ENCODE peak calls at places on chromosomes 1 and 21, in seven cellular contexts. J is heart right ventricle; G is neuronal stem cell; X is breast epithelium; Y is GM23248; N is CD8-positive, alpha-beta memory T cell; V is neural progenitor cell. C is an unnamed sample. For H3K4me1, the result is how much of the 10 kb centered on the place peaks cover.

GRCh38 chr1:197786280-197786679 is 11.0 kb upstream of the DENND1B start:
- DNase-seq in J (no peak), G (no peak), X (no peak), Y (peak), N (no peak), V (no peak), C (no peak)

GRCh38 chr1:182061597-182061996 is at the start of gene ZNF648:
- DNase-seq in J (no peak), G (no peak), X (no peak), Y (peak), N (no peak), V (peak), C (no peak)

GRCh38 chr1:168759077-168759476 is 30.1 kb upstream of the DPT start:
- DNase-seq in J (no peak), G (no peak), X (no peak), Y (no peak), N (no peak), V (no peak), C (no peak)

GRCh38 chr21:15414057-15414456 is 315.7 kb upstream of the USP25 start:
- DNase-seq in J (no peak), G (no peak), X (no peak), Y (no peak), N (no peak), V (no peak), C (no peak)

GRCh38 chr1:236907205-236907604 is 97.0 kb downstream of the MT1HL1 start:
- DNase-seq in J (no peak), G (no peak), X (no peak), Y (no peak), N (no peak), V (peak), C (no peak)

GRCh38 chr1:223709598-223709997 is 2.7 kb upstream of the CAPN2 start:
- DNase-seq in J (no peak), G (no peak), X (no peak), Y (peak), N (no peak), V (no peak), C (no peak)

GRCh38 chr1:96364576-96364975 is 357.0 kb upstream of the PTBP2 start:
- DNase-seq in J (no peak), G (no peak), X (no peak), Y (peak), N (no peak), V (no peak), C (no peak)

GRCh38 chr1:43932786-43933385 is 715 bp upstream of the ARTN start:
- DNase-seq in J (no peak), G (no peak), X (no peak), Y (peak), N (no peak), V (no peak), C (no peak)

GRCh38 chr21:42375141-42375905 is 9.0 kb upstream of the TFF1 start:
- DNase-seq in J (no peak), G (no peak), X (no peak), Y (no peak), N (peak), V (peak), C (no peak)

GRCh38 chr1:242828199-242828598 is 303.7 kb upstream of the PLD5 start:
- DNase-seq in J (no peak), G (no peak), X (no peak), Y (no peak), N (no peak), V (peak), C (no peak)

GRCh38 chr1:92079441-92079840 is 704 bp upstream of the BTBD8 start:
- DNase-seq in J (no peak), G (no peak), X (no peak), Y (no peak), N (no peak), V (no peak), C (no peak)

GRCh38 chr1:93446837-93447451 is 974 bp upstream of the FNBP1L start:
- DNase-seq in J (no peak), G (no peak), X (no peak), Y (peak), N (no peak), V (no peak), C (peak)

GRCh38 chr21:43590220-43590619 is 69.1 kb downstream of the HSF2BP start:
- DNase-seq in J (no peak), G (no peak), X (no peak), Y (peak), N (no peak), V (no peak), C (no peak)

GRCh38 chr1:53470155-53470554 is 11.0 kb downstream of the DMRTB1 start:
- DNase-seq in J (peak), G (peak), X (no peak), Y (peak), N (no peak), V (peak), C (no peak)

GRCh38 chr1:64865105-64865757 is 101.1 kb downstream of the JAK1 start:
- DNase-seq in J (no peak), G (no peak), X (no peak), Y (no peak), N (no peak), V (no peak), C (no peak)

GRCh38 chr1:56411484-56412180 is 167.7 kb downstream of the PLPP3 start:
- DNase-seq in J (peak), G (no peak), X (no peak), Y (peak), N (no peak), V (no peak), C (no peak)

GRCh38 chr1:24047101-24047459 is 64.9 kb downstream of the MYOM3 start:
- DNase-seq in J (no peak), G (no peak), X (no peak), Y (peak), N (no peak), V (no peak), C (no peak)

GRCh38 chr1:76547916-76548315 is 319.4 kb upstream of the ST6GALNAC5 start:
- DNase-seq in J (no peak), G (no peak), X (no peak), Y (no peak), N (no peak), V (peak), C (no peak)

GRCh38 chr1:119314001-119314796 is 54.4 kb upstream of the HAO2 start:
- DNase-seq in J (no peak), G (no peak), X (no peak), Y (peak), N (no peak), V (no peak), C (no peak)

GRCh38 chr1:95048332-95048731 is 24.4 kb downstream of the ALG14 start:
- DNase-seq in J (no peak), G (no peak), X (no peak), Y (peak), N (no peak), V (no peak), C (no peak)

GRCh38 chr1:87362834-87363426 is 34.2 kb downstream of the LMO4 start:
- DNase-seq in J (no peak), G (no peak), X (no peak), Y (peak), N (no peak), V (no peak), C (no peak)

GRCh38 chr1:189708674-189709073 is 769.0 kb downstream of the BRINP3 start:
- DNase-seq in J (no peak), G (no peak), X (no peak), Y (no peak), N (no peak), V (peak), C (no peak)

DNA sequence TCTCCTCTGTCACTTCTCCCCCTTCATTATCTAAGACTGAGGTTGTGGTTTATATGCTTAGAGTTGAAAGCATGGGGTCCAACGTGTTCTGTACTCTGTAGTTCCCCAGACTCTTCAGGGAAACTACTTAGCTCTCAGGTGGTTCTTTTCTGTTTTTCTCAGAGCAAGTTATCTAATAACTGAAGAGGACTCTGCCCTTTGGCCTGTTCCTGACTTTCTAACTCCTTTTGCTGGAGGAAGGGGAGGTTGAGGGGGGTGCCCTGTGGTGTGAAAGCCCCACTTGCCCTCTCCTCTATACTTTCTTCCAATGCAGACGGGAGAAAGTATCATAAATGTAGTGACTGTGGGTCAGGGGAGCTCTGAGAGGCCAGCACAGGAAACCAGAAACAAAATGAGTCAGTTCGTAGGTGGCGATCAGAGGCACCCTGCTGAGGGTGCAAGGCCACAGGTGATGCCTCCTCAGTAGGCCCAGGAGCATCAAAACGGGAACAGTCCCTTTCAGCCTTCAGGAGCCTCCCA is 5.0 kb downstream of the SLC25A44 start:
- DNase-seq in J (no peak), G (no peak), X (no peak), Y (no peak), N (no peak), V (no peak), C (no peak)
- H3K4me1 ChIP-seq in J (half or more), G (under half), X (under half), Y (under half), N (under half), V (under half), C (under half)

DNA sequence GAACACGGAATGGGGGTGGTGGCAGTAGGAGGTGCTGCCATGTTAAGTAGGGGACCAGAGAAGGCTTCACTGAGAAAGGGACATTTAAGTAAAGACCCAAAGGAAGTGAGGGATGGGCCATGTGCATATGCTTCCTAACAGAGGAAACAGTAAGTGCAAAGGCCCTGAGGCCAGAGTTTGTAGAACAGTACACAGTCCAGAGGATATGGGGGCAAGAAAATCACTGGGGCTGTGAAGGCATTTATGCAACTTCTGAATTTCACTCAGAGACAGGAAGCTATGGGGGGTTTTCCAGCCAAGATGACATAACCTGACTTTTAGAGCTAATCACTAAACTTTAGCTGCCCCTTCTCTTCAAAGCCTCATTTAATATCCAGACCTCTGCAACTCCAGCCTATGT is 202.5 kb upstream of the EDN2 start:
- DNase-seq in J (no peak), G (no peak), X (no peak), Y (no peak), N (no peak), V (no peak), C (no peak)
- H3K4me1 ChIP-seq in J (half or more), G (under half), X (under half), Y (under half), N (under half), V (under half), C (under half)

DNA sequence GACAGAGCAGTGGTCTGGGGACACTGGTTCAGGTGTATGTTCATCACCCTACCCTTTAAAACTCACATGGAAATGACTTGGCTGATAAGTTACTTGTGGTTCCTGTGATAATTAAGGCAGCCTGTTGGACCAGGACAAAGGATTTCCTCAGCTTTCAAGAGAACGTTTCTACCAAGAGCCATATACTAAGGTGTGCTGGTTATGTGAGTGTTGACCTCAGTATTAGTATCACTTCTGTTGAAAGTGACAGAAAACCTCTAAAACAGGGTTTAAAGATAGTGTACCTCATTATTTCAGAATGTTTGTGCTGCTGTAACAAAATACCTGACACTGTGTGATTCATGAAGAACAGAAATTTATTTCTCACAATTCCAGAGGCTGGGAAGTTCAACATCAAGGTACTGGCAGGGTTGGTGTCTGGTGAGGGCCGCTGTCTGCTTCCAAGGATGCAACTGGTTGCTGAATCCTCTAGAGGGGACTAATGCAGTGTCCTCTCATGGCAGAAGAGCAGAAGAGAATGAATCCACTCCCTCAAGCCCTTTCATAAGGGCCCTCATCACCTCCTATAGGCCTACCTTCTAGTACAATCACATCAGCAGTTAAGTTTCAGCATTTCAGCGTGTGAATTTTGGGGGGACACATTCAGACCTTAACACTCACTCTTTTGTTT is 54.9 kb downstream of the UCK2 start:
- DNase-seq in J (no peak), G (no peak), X (no peak), Y (no peak), N (no peak), V (no peak), C (no peak)
- H3K4me1 ChIP-seq in J (under half), G (under half), X (under half), Y (under half), N (under half), V (under half), C (under half)

DNA sequence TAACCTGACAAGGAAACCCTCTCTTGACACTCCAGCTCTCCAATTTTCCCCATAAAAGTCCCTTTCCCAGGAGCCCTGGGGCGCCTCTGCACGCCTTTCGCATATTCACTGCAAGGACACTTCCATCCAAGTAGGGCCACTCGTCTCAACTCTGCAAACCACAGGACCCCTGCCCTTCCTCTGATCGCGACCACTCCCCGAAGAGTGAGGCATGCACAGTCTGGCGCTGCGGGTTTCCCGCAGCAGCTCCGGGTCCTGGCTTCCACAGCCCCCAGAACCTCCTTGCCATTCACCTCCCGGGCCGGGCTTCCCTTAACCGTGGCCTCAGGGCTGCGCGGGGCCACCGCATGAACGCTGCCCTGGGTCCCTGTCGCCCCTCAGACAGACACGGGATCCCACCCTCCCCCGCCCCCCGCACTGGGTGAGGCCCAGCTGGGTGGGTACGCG is 399 bp downstream of the ETV3 start:
- DNase-seq in J (no peak), G (no peak), X (no peak), Y (peak), N (no peak), V (peak), C (no peak)
- H3K4me1 ChIP-seq in J (under half), G (under half), X (under half), Y (under half), N (half or more), V (under half), C (under half)

GRCh38 chr1:2232255-2232915 is 4.3 kb downstream of the SKI start:
- DNase-seq in J (no peak), G (no peak), X (no peak), Y (peak), N (no peak), V (no peak), C (no peak)
- H3K4me1 ChIP-seq in J (half or more), G (under half), X (under half), Y (under half), N (half or more), V (under half), C (under half)

GRCh38 chr1:205449254-205449749 is 6.5 kb downstream of the BLACAT1 start:
- DNase-seq in J (no peak), G (no peak), X (no peak), Y (no peak), N (no peak), V (peak), C (no peak)

GRCh38 chr1:205451202-205451601 is 4.6 kb downstream of the BLACAT1 start:
- DNase-seq in J (no peak), G (no peak), X (no peak), Y (no peak), N (no peak), V (peak), C (no peak)

GRCh38 chr1:205450448-205450847 is 5.4 kb downstream of the BLACAT1 start:
- DNase-seq in J (no peak), G (no peak), X (no peak), Y (no peak), N (no peak), V (peak), C (no peak)

GRCh38 chr1:205448540-205449253 is 7.1 kb downstream of the BLACAT1 start:
- DNase-seq in J (no peak), G (no peak), X (no peak), Y (no peak), N (no peak), V (peak), C (no peak)

GRCh38 chr1:205449750-205450443 is 5.9 kb downstream of the BLACAT1 start:
- DNase-seq in J (no peak), G (no peak), X (no peak), Y (peak), N (no peak), V (peak), C (peak)
- H3K4me1 ChIP-seq in J (under half), G (half or more), X (under half), Y (under half), N (under half), V (half or more), C (under half)

DNA sequence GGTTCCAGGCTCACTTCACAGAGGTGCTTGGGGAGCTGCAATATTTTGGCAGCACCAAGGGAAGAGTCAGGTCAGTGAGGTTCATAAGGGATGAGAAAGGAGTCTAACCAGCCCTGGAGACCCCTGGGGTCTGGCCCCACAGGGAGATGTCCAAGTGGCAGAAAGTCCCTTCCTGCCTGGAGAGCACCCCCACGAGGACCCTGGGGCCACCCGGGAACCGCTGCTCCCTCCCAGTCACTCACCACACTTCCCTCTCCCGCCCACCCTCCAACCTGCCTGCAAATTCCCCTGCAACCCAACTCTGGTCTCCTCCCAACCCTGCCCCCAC is 6.5 kb upstream of the ITGB2 start:
- DNase-seq in J (no peak), G (no peak), X (no peak), Y (no peak), N (no peak), V (no peak), C (no peak)
- H3K4me1 ChIP-seq in J (half or more), G (under half), X (under half), Y (half or more), N (half or more), V (under half), C (under half)